ENCODE peak calls at places on chromosomes 11 and 22, in six cellular contexts. One of them, this sample, is unnamed.

GRCh38 chr11:119366690-119367620 is 14.5 kb downstream of the USP2 start:
- DNase-seq in nephron progenitor cell: no peak
- DNase-seq in uterus: peak
- DNase-seq in HFFc6: no peak
- DNase-seq in Calu3: no peak
- DNase-seq in AG04449: no peak
- DNase-seq in this sample: no peak

GRCh38 chr22:23387827-23388491 is 192.1 kb downstream of the IGLL1 start:
- DNase-seq in nephron progenitor cell: no peak
- DNase-seq in AG04449: no peak
- DNase-seq in uterus: no peak
- DNase-seq in HFFc6: no peak
- DNase-seq in Calu3: no peak
- DNase-seq in this sample: no peak

GRCh38 chr11:115458877-115459276 is 45.3 kb downstream of the CADM1 start:
- DNase-seq in AG04449: no peak
- DNase-seq in Calu3: no peak
- DNase-seq in uterus: no peak
- DNase-seq in nephron progenitor cell: no peak
- DNase-seq in HFFc6: no peak
- DNase-seq in this sample: no peak

GRCh38 chr11:27532652-27533325 is 26.2 kb upstream of the LIN7C start:
- DNase-seq in uterus: no peak
- DNase-seq in HFFc6: no peak
- DNase-seq in nephron progenitor cell: no peak
- DNase-seq in Calu3: no peak
- DNase-seq in AG04449: no peak
- DNase-seq in this sample: no peak

GRCh38 chr11:126339866-126340434 is 15.5 kb upstream of the ST3GAL4 start:
- DNase-seq in uterus: peak
- DNase-seq in Calu3: peak
- DNase-seq in HFFc6: no peak
- DNase-seq in nephron progenitor cell: peak
- DNase-seq in AG04449: no peak
- DNase-seq in this sample: no peak

GRCh38 chr11:79439893-79440450 is 858 bp downstream of the TENM4 start:
- DNase-seq in Calu3: no peak
- DNase-seq in nephron progenitor cell: peak
- DNase-seq in HFFc6: no peak
- DNase-seq in AG04449: no peak
- DNase-seq in uterus: peak
- DNase-seq in this sample: no peak

GRCh38 chr22:31121403-31121802 is 1.4 kb upstream of the INPP5J start:
- DNase-seq in Calu3: no peak
- DNase-seq in uterus: no peak
- DNase-seq in AG04449: no peak
- DNase-seq in nephron progenitor cell: no peak
- DNase-seq in HFFc6: no peak
- DNase-seq in this sample: no peak

GRCh38 chr11:104623518-104623917 is 274.7 kb downstream of the CASP12 start:
- DNase-seq in Calu3: no peak
- DNase-seq in HFFc6: no peak
- DNase-seq in AG04449: no peak
- DNase-seq in uterus: no peak
- DNase-seq in nephron progenitor cell: no peak
- DNase-seq in this sample: no peak

GRCh38 chr11:36013950-36014349 is 70.1 kb downstream of the LDLRAD3 start:
- DNase-seq in uterus: no peak
- DNase-seq in Calu3: no peak
- DNase-seq in AG04449: no peak
- DNase-seq in nephron progenitor cell: no peak
- DNase-seq in HFFc6: no peak
- DNase-seq in this sample: no peak

GRCh38 chr22:49986325-49986724 is 25.8 kb downstream of the PIM3 start:
- DNase-seq in AG04449: no peak
- DNase-seq in nephron progenitor cell: no peak
- DNase-seq in HFFc6: no peak
- DNase-seq in uterus: no peak
- DNase-seq in Calu3: no peak
- DNase-seq in this sample: no peak

GRCh38 chr22:36301384-36301828 is 48.5 kb downstream of the APOL1 start:
- DNase-seq in Calu3: peak
- DNase-seq in HFFc6: peak
- DNase-seq in nephron progenitor cell: peak
- DNase-seq in uterus: peak
- DNase-seq in AG04449: no peak
- DNase-seq in this sample: peak

GRCh38 chr22:44994399-44995281 is 15.2 kb downstream of the PHF21B start:
- DNase-seq in uterus: no peak
- DNase-seq in Calu3: no peak
- DNase-seq in HFFc6: no peak
- DNase-seq in nephron progenitor cell: no peak
- DNase-seq in AG04449: no peak
- DNase-seq in this sample: no peak

GRCh38 chr22:30947163-30947820 is 21.3 kb downstream of the MORC2 start:
- DNase-seq in HFFc6: no peak
- DNase-seq in nephron progenitor cell: peak
- DNase-seq in Calu3: no peak
- DNase-seq in uterus: peak
- DNase-seq in AG04449: no peak
- DNase-seq in this sample: no peak

GRCh38 chr22:18033204-18033998 is 9.0 kb upstream of the MICAL3 start:
- DNase-seq in nephron progenitor cell: no peak
- DNase-seq in uterus: peak
- DNase-seq in Calu3: no peak
- DNase-seq in HFFc6: no peak
- DNase-seq in AG04449: no peak
- DNase-seq in this sample: no peak

GRCh38 chr11:130157840-130158239 is 1.7 kb upstream of the ST14 start:
- DNase-seq in nephron progenitor cell: no peak
- DNase-seq in uterus: no peak
- DNase-seq in AG04449: no peak
- DNase-seq in Calu3: no peak
- DNase-seq in HFFc6: no peak
- DNase-seq in this sample: no peak

GRCh38 chr22:47965066-47965465 is 1202.6 kb downstream of the TBC1D22A start:
- DNase-seq in AG04449: no peak
- DNase-seq in Calu3: no peak
- DNase-seq in HFFc6: no peak
- DNase-seq in uterus: no peak
- DNase-seq in nephron progenitor cell: no peak
- DNase-seq in this sample: no peak

GRCh38 chr11:14029971-14030531 is 67.5 kb downstream of the SPON1 start:
- DNase-seq in AG04449: no peak
- DNase-seq in uterus: peak
- DNase-seq in nephron progenitor cell: no peak
- DNase-seq in HFFc6: no peak
- DNase-seq in Calu3: peak
- DNase-seq in this sample: peak

GRCh38 chr22:27218521-27218920 is 561.1 kb downstream of the MIAT start:
- DNase-seq in Calu3: no peak
- DNase-seq in nephron progenitor cell: no peak
- DNase-seq in AG04449: no peak
- DNase-seq in uterus: peak
- DNase-seq in HFFc6: no peak
- DNase-seq in this sample: no peak

GRCh38 chr11:62370743-62371440 is 33.6 kb downstream of the ASRGL1 start:
- DNase-seq in Calu3: no peak
- DNase-seq in nephron progenitor cell: no peak
- DNase-seq in uterus: no peak
- DNase-seq in HFFc6: no peak
- DNase-seq in AG04449: no peak
- DNase-seq in this sample: no peak

GRCh38 chr11:62732830-62733229 is 4.5 kb downstream of the TTC9C start:
- DNase-seq in HFFc6: no peak
- DNase-seq in AG04449: no peak
- DNase-seq in nephron progenitor cell: no peak
- DNase-seq in uterus: no peak
- DNase-seq in Calu3: no peak
- DNase-seq in this sample: no peak

GRCh38 chr22:17781319-17782031 is 7.2 kb upstream of the BID start:
- DNase-seq in AG04449: peak
- DNase-seq in nephron progenitor cell: no peak
- DNase-seq in HFFc6: peak
- DNase-seq in Calu3: peak
- DNase-seq in uterus: no peak
- DNase-seq in this sample: peak

GRCh38 chr11:86798988-86799387 is 1.4 kb upstream of the PRSS23 start:
- DNase-seq in nephron progenitor cell: no peak
- DNase-seq in AG04449: no peak
- DNase-seq in uterus: peak
- DNase-seq in Calu3: no peak
- DNase-seq in HFFc6: peak
- DNase-seq in this sample: no peak

DNA sequence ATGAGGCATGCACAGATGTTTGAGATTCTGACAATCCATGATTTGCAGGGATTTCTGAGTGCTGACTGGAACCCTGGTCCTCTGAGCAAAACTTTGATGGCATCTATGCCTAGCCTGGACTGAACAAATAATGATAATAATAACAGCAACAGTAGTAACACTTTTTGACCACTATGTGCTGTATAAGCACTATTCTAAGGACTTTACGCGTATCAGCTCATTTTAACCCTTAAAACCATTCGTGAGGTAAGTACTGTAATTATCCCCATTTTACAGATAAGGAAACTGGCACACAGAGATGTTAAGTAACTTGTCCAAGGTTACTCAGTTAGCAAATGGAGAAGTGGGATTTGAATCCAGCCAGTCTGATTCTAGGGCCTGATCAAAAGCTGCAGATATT is 168.4 kb downstream of the C11orf91 start:
- DNase-seq in uterus: no peak
- DNase-seq in AG04449: no peak
- DNase-seq in HFFc6: no peak
- DNase-seq in Calu3: no peak
- DNase-seq in nephron progenitor cell: no peak
- DNase-seq in this sample: no peak
- TF ChIP-seq CTCF in uterus: no peak
- TF ChIP-seq CTCF in AG04449: no peak
- TF ChIP-seq CTCF in HFFc6: peak
- TF ChIP-seq CTCF in Calu3: no peak
- TF ChIP-seq CTCF in nephron progenitor cell: no peak
- TF ChIP-seq CTCF in this sample: no peak

GRCh38 chr11:113384551-113384950 is 3.0 kb upstream of the ANKK1 start:
- DNase-seq in uterus: no peak
- DNase-seq in nephron progenitor cell: no peak
- DNase-seq in HFFc6: peak
- DNase-seq in AG04449: peak
- DNase-seq in Calu3: no peak
- DNase-seq in this sample: no peak
- TF ChIP-seq CTCF in uterus: no peak
- TF ChIP-seq CTCF in nephron progenitor cell: no peak
- TF ChIP-seq CTCF in HFFc6: no peak
- TF ChIP-seq CTCF in AG04449: no peak
- TF ChIP-seq CTCF in Calu3: no peak
- TF ChIP-seq CTCF in this sample: no peak

GRCh38 chr11:44162662-44163061 is 67.2 kb downstream of the EXT2 start:
- DNase-seq in uterus: no peak
- DNase-seq in nephron progenitor cell: no peak
- DNase-seq in AG04449: no peak
- DNase-seq in HFFc6: no peak
- DNase-seq in Calu3: no peak
- DNase-seq in this sample: no peak

GRCh38 chr11:44158384-44158783 is 62.9 kb downstream of the EXT2 start:
- DNase-seq in uterus: no peak
- DNase-seq in nephron progenitor cell: no peak
- DNase-seq in AG04449: no peak
- DNase-seq in Calu3: no peak
- DNase-seq in HFFc6: no peak
- DNase-seq in this sample: no peak

GRCh38 chr11:44159848-44160721 is 64.6 kb downstream of the EXT2 start:
- DNase-seq in HFFc6: no peak
- DNase-seq in AG04449: no peak
- DNase-seq in Calu3: no peak
- DNase-seq in uterus: no peak
- DNase-seq in nephron progenitor cell: no peak
- DNase-seq in this sample: no peak

GRCh38 chr11:44157019-44157418 is 61.5 kb downstream of the EXT2 start:
- DNase-seq in AG04449: no peak
- DNase-seq in nephron progenitor cell: no peak
- DNase-seq in uterus: no peak
- DNase-seq in Calu3: no peak
- DNase-seq in HFFc6: no peak
- DNase-seq in this sample: no peak

DNA sequence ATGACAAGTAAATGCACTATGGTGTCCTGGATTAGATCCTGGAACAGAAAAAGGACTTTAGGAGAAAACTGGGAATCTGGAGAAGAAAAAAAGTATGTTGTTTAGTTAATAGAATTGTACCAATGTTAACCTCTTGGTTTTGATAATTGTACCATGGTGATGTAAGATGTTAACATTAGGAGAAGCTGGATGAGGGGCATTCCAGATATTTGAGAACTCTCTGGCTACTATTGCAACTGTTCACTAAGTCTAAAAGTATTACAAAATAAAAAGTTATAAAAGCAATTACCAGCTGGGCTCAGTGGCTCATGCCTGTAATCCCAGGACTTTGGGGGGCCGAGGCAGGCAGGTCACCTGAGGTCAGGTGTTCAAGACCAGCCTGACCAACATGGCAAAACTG is 66.5 kb downstream of the EXT2 start:
- DNase-seq in uterus: no peak
- DNase-seq in HFFc6: no peak
- DNase-seq in nephron progenitor cell: no peak
- DNase-seq in AG04449: no peak
- DNase-seq in Calu3: no peak
- DNase-seq in this sample: no peak
- TF ChIP-seq CTCF in uterus: no peak
- TF ChIP-seq CTCF in HFFc6: no peak
- TF ChIP-seq CTCF in nephron progenitor cell: no peak
- TF ChIP-seq CTCF in AG04449: no peak
- TF ChIP-seq CTCF in Calu3: no peak
- TF ChIP-seq CTCF in this sample: no peak

GRCh38 chr22:43110444-43110926 is at the start of gene BIK:
- DNase-seq in Calu3: peak
- DNase-seq in AG04449: no peak
- DNase-seq in uterus: no peak
- DNase-seq in nephron progenitor cell: peak
- DNase-seq in HFFc6: no peak
- DNase-seq in this sample: no peak
- TF ChIP-seq CTCF in Calu3: no peak
- TF ChIP-seq CTCF in AG04449: peak
- TF ChIP-seq CTCF in uterus: peak
- TF ChIP-seq CTCF in nephron progenitor cell: no peak
- TF ChIP-seq CTCF in HFFc6: peak
- TF ChIP-seq CTCF in this sample: no peak

GRCh38 chr22:38124236-38124974 is 13.9 kb upstream of the BAIAP2L2 start:
- DNase-seq in AG04449: no peak
- DNase-seq in HFFc6: no peak
- DNase-seq in nephron progenitor cell: no peak
- DNase-seq in Calu3: no peak
- DNase-seq in uterus: no peak
- DNase-seq in this sample: no peak
- TF ChIP-seq CTCF in AG04449: no peak
- TF ChIP-seq CTCF in HFFc6: peak
- TF ChIP-seq CTCF in nephron progenitor cell: no peak
- TF ChIP-seq CTCF in Calu3: no peak
- TF ChIP-seq CTCF in uterus: no peak
- TF ChIP-seq CTCF in this sample: no peak

GRCh38 chr11:43576834-43577521 is 103.6 kb upstream of the HSD17B12 start:
- DNase-seq in AG04449: no peak
- DNase-seq in HFFc6: peak
- DNase-seq in Calu3: peak
- DNase-seq in nephron progenitor cell: peak
- DNase-seq in uterus: no peak
- DNase-seq in this sample: no peak
- TF ChIP-seq CTCF in AG04449: peak
- TF ChIP-seq CTCF in HFFc6: peak
- TF ChIP-seq CTCF in Calu3: no peak
- TF ChIP-seq CTCF in nephron progenitor cell: peak
- TF ChIP-seq CTCF in uterus: no peak
- TF ChIP-seq CTCF in this sample: no peak

GRCh38 chr11:111975076-111975806 is 38.1 kb downstream of the DIXDC1 start:
- DNase-seq in HFFc6: no peak
- DNase-seq in Calu3: no peak
- DNase-seq in AG04449: no peak
- DNase-seq in uterus: no peak
- DNase-seq in nephron progenitor cell: no peak
- DNase-seq in this sample: no peak
- TF ChIP-seq CTCF in HFFc6: peak
- TF ChIP-seq CTCF in Calu3: no peak
- TF ChIP-seq CTCF in AG04449: no peak
- TF ChIP-seq CTCF in uterus: peak
- TF ChIP-seq CTCF in nephron progenitor cell: no peak
- TF ChIP-seq CTCF in this sample: no peak

This sample was measured in omental fat pad.